ENCODE peak calls at places on chromosomes 6 and 20, in four cellular contexts. One of them, this sample, is unnamed.
A peak's percentile ranks its signal among the peaks of the same experiment; 100 is the strongest.

GRCh38 chr20:44231713-44232468 is 15.2 kb upstream of the GDAP1L1 start:
- DNase-seq in mesendoderm: peak; percentile 97
- DNase-seq in IMR-90: no peak
- DNase-seq in H9: peak; percentile 81
- DNase-seq in this sample: no peak

GRCh38 chr6:159117541-159117940 is 51.7 kb upstream of the FNDC1 start:
- DNase-seq in IMR-90: no peak
- DNase-seq in mesendoderm: no peak
- DNase-seq in H9: no peak
- DNase-seq in this sample: no peak

GRCh38 chr20:37394543-37395410 is 48.8 kb downstream of the SRC start:
- DNase-seq in mesendoderm: no peak
- DNase-seq in IMR-90: no peak
- DNase-seq in H9: no peak
- DNase-seq in this sample: no peak

GRCh38 chr6:123519191-123519510 is 117.6 kb downstream of the TRDN start:
- DNase-seq in IMR-90: no peak
- DNase-seq in H9: no peak
- DNase-seq in mesendoderm: no peak
- DNase-seq in this sample: no peak

GRCh38 chr20:31740208-31740607 is 1.1 kb downstream of the TPX2 start:
- DNase-seq in mesendoderm: peak; percentile 14
- DNase-seq in H9: no peak
- DNase-seq in IMR-90: peak; percentile 80
- DNase-seq in this sample: no peak

GRCh38 chr6:128725271-128726233 is 157.4 kb upstream of the LAMA2 start:
- DNase-seq in mesendoderm: peak; percentile 39
- DNase-seq in H9: no peak
- DNase-seq in IMR-90: peak; percentile 38
- DNase-seq in this sample: no peak

GRCh38 chr20:7742479-7742878 is 197.8 kb downstream of the HAO1 start:
- DNase-seq in IMR-90: peak; percentile 64
- DNase-seq in H9: no peak
- DNase-seq in mesendoderm: no peak
- DNase-seq in this sample: no peak

GRCh38 chr6:70337379-70338073 is 34.6 kb upstream of the COL9A1 start:
- DNase-seq in mesendoderm: peak; percentile 49
- DNase-seq in H9: no peak
- DNase-seq in IMR-90: no peak
- DNase-seq in this sample: no peak

GRCh38 chr20:5357942-5358341 is 41.2 kb upstream of the PROKR2 start:
- DNase-seq in IMR-90: no peak
- DNase-seq in mesendoderm: no peak
- DNase-seq in H9: no peak
- DNase-seq in this sample: no peak

GRCh38 chr6:112335736-112336135 is 11.4 kb upstream of the RFPL4B start:
- DNase-seq in mesendoderm: no peak
- DNase-seq in H9: no peak
- DNase-seq in IMR-90: no peak
- DNase-seq in this sample: no peak

GRCh38 chr20:16312998-16313397 is 260.2 kb downstream of the KIF16B start:
- DNase-seq in mesendoderm: no peak
- DNase-seq in H9: no peak
- DNase-seq in IMR-90: no peak
- DNase-seq in this sample: no peak

GRCh38 chr20:52209154-52209571 is 17.6 kb upstream of the ZFP64 start:
- DNase-seq in H9: peak; percentile 84
- DNase-seq in mesendoderm: peak; percentile 42
- DNase-seq in IMR-90: no peak
- DNase-seq in this sample: peak; percentile 65

GRCh38 chr6:159892053-159892452 is 1.3 kb downstream of the MAS1 start:
- DNase-seq in mesendoderm: no peak
- DNase-seq in IMR-90: no peak
- DNase-seq in H9: no peak
- DNase-seq in this sample: no peak

GRCh38 chr6:113586413-113586812 is 270.7 kb upstream of the MARCKS start:
- DNase-seq in IMR-90: peak; percentile 71
- DNase-seq in mesendoderm: no peak
- DNase-seq in H9: no peak
- DNase-seq in this sample: no peak

GRCh38 chr6:38818691-38819090 is 103.6 kb downstream of the DNAH8 start:
- DNase-seq in H9: no peak
- DNase-seq in IMR-90: no peak
- DNase-seq in mesendoderm: no peak
- DNase-seq in this sample: no peak

GRCh38 chr20:50690979-50691584 is at the start of gene RIPOR3:
- DNase-seq in H9: peak; percentile 63
- DNase-seq in IMR-90: no peak
- DNase-seq in mesendoderm: peak; percentile 40
- DNase-seq in this sample: no peak
- H3K56ac ChIP-seq in H9: no peak within 1 kb of the TSS
- H3K56ac ChIP-seq in IMR-90: peak within 1 kb of the TSS; percentile 64
- H3K56ac ChIP-seq in mesendoderm: peak within 1 kb of the TSS; percentile 73
- H3K56ac ChIP-seq in this sample: no peak within 1 kb of the TSS

DNA sequence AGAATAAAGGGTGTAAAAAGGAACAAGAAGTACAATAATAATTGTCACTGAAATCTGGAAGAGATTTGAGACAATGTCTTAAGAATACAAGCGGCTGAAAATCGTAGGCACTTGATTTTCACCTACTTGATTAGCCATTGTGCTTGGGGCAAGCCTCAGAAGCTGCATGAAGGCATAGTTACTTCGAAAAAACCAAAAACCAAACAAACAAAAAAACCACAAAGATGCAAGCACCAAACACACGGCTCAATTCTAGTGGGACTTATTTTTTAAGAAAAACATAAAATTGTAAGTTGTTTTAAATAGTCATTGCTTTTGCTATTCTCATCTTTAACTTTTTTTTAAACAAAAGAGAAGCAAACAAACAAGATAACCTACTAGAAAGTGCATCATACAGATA is 235.6 kb downstream of the OGFRL1 start:
- DNase-seq in mesendoderm: no peak
- DNase-seq in IMR-90: no peak
- DNase-seq in H9: no peak
- DNase-seq in this sample: no peak
- H3K56ac ChIP-seq in mesendoderm: no peak overlapping the region
- H3K56ac ChIP-seq in IMR-90: no peak overlapping the region
- H3K56ac ChIP-seq in H9: no peak overlapping the region
- H3K56ac ChIP-seq in this sample: no peak overlapping the region

GRCh38 chr6:66054967-66055366 is 347.9 kb upstream of the EYS start:
- DNase-seq in H9: no peak
- DNase-seq in IMR-90: no peak
- DNase-seq in mesendoderm: no peak
- DNase-seq in this sample: no peak
- H3K56ac ChIP-seq in H9: no peak overlapping the region
- H3K56ac ChIP-seq in IMR-90: no peak overlapping the region
- H3K56ac ChIP-seq in mesendoderm: no peak overlapping the region
- H3K56ac ChIP-seq in this sample: no peak overlapping the region

GRCh38 chr6:143553337-143553736 is 41.8 kb upstream of the FUCA2 start:
- DNase-seq in IMR-90: no peak
- DNase-seq in mesendoderm: no peak
- DNase-seq in H9: no peak
- DNase-seq in this sample: no peak
- H3K56ac ChIP-seq in IMR-90: no peak overlapping the region
- H3K56ac ChIP-seq in mesendoderm: no peak overlapping the region
- H3K56ac ChIP-seq in H9: no peak overlapping the region
- H3K56ac ChIP-seq in this sample: no peak overlapping the region

GRCh38 chr6:43833223-43833995 is 63.4 kb downstream of the VEGFA start:
- DNase-seq in mesendoderm: peak; percentile 23
- DNase-seq in H9: no peak
- DNase-seq in IMR-90: peak; percentile 42
- DNase-seq in this sample: no peak

GRCh38 chr6:43829470-43829869 is 59.5 kb downstream of the VEGFA start:
- DNase-seq in H9: no peak
- DNase-seq in mesendoderm: no peak
- DNase-seq in IMR-90: no peak
- DNase-seq in this sample: no peak

GRCh38 chr6:43831211-43831610 is 61.2 kb downstream of the VEGFA start:
- DNase-seq in mesendoderm: peak; percentile 18
- DNase-seq in H9: no peak
- DNase-seq in IMR-90: no peak
- DNase-seq in this sample: no peak

GRCh38 chr6:43828711-43829110 is 58.7 kb downstream of the VEGFA start:
- DNase-seq in IMR-90: no peak
- DNase-seq in mesendoderm: peak; percentile 75
- DNase-seq in H9: peak; percentile 55
- DNase-seq in this sample: no peak

GRCh38 chr6:43830775-43831174 is 60.8 kb downstream of the VEGFA start:
- DNase-seq in IMR-90: no peak
- DNase-seq in mesendoderm: no peak
- DNase-seq in H9: no peak
- DNase-seq in this sample: no peak
- H3K56ac ChIP-seq in IMR-90: no peak overlapping the region
- H3K56ac ChIP-seq in mesendoderm: no peak overlapping the region
- H3K56ac ChIP-seq in H9: no peak overlapping the region
- H3K56ac ChIP-seq in this sample: no peak overlapping the region

GRCh38 chr6:140379919-140380318 is 1005.5 kb upstream of the CITED2 start:
- DNase-seq in H9: no peak
- DNase-seq in mesendoderm: no peak
- DNase-seq in IMR-90: peak; percentile 86
- DNase-seq in this sample: no peak
- H3K56ac ChIP-seq in H9: no peak overlapping the region
- H3K56ac ChIP-seq in mesendoderm: no peak overlapping the region
- H3K56ac ChIP-seq in IMR-90: no peak overlapping the region
- H3K56ac ChIP-seq in this sample: no peak overlapping the region

GRCh38 chr20:24899153-24899552 is 49.9 kb upstream of the CST7 start:
- DNase-seq in IMR-90: no peak
- DNase-seq in mesendoderm: peak; percentile 3
- DNase-seq in H9: no peak
- DNase-seq in this sample: no peak
- H3K56ac ChIP-seq in IMR-90: no peak overlapping the region
- H3K56ac ChIP-seq in mesendoderm: no peak overlapping the region
- H3K56ac ChIP-seq in H9: no peak overlapping the region
- H3K56ac ChIP-seq in this sample: no peak overlapping the region

GRCh38 chr6:54899986-54900385 is 53.4 kb downstream of the FAM83B start:
- DNase-seq in mesendoderm: peak; percentile 27
- DNase-seq in IMR-90: no peak
- DNase-seq in H9: no peak
- DNase-seq in this sample: no peak
- H3K56ac ChIP-seq in mesendoderm: no peak overlapping the region
- H3K56ac ChIP-seq in IMR-90: no peak overlapping the region
- H3K56ac ChIP-seq in H9: no peak overlapping the region
- H3K56ac ChIP-seq in this sample: no peak overlapping the region

DNA sequence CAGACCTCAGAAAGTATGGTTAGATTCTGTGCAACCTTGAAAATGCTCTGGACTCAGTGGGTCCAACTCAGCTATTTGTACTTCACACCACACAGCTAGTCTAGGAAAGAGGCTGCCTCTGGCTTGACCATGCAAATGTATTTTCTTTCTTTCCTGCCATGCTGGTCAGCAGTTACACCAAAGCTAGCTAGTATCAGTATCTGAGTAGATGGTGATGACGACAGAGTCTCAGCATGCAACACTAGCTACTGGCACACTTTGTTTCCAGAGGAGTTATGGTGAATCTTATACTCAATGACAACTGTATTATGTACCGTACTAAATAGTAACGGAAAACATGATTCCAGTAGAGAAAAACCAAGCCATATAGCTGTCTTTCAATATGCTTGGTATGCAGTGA is 96.6 kb upstream of the POPDC3 start:
- DNase-seq in IMR-90: peak; percentile 8
- DNase-seq in H9: no peak
- DNase-seq in mesendoderm: no peak
- DNase-seq in this sample: no peak
- H3K56ac ChIP-seq in IMR-90: no peak overlapping the region
- H3K56ac ChIP-seq in H9: no peak overlapping the region
- H3K56ac ChIP-seq in mesendoderm: no peak overlapping the region
- H3K56ac ChIP-seq in this sample: no peak overlapping the region

GRCh38 chr20:50728486-50728980 is 2.8 kb upstream of the PARD6B start:
- DNase-seq in mesendoderm: no peak
- DNase-seq in IMR-90: no peak
- DNase-seq in H9: no peak
- DNase-seq in this sample: no peak

GRCh38 chr20:50729925-50730764 is 1.2 kb upstream of the PARD6B start:
- DNase-seq in mesendoderm: peak; percentile 80
- DNase-seq in IMR-90: no peak
- DNase-seq in H9: peak; percentile 32
- DNase-seq in this sample: no peak

GRCh38 chr20:50728981-50729874 is 2.2 kb upstream of the PARD6B start:
- DNase-seq in IMR-90: no peak
- DNase-seq in H9: peak; percentile 31
- DNase-seq in mesendoderm: no peak
- DNase-seq in this sample: peak; percentile 39

GRCh38 chr20:50726955-50727791 is 4.2 kb upstream of the PARD6B start:
- DNase-seq in IMR-90: no peak
- DNase-seq in mesendoderm: no peak
- DNase-seq in H9: peak; percentile 0
- DNase-seq in this sample: no peak

DNA sequence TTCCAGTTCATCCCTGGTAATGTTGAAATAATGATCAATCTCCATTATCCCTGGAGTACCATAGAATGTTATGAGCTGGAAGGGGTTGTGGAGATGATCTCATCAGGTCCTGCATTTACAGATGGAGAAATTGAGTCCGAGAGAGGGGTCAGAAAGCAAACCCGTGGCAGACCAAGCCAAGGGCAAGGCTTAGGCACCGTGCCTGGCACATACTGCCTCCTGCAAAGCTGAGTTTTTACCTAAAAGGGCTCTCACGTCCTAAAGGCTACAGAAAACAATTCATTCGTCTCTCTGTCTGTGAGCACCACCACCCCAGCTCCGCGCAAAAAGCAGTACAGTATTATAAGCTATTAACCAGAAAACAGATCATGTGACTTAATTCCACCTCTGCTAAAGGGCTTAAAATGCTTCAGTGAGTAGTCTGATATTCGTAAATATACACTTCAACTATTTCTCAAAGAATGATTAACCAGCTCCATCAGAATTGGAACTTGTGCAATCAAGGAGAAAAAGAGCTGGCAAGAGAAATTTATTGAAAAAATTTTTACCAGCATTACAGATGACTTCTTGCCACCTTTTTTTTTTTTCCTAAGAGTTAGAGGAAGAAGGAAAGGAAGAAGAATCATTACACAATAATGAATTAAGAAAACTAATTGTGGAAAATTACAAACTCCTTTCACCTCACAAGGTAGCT is 3.4 kb upstream of the PARD6B start:
- DNase-seq in IMR-90: no peak
- DNase-seq in H9: peak; percentile 6
- DNase-seq in mesendoderm: no peak
- DNase-seq in this sample: no peak
- H3K56ac ChIP-seq in IMR-90: no peak overlapping the region
- H3K56ac ChIP-seq in H9: no peak overlapping the region
- H3K56ac ChIP-seq in mesendoderm: no peak overlapping the region
- H3K56ac ChIP-seq in this sample: no peak overlapping the region